ENCODE peak calls at places on chromosomes 16 and 17, in eight cellular contexts. G is ascending aorta; H is heart right ventricle; X is CD4-positive, alpha-beta T cell; M is mammary epithelial cell; W is PC-3; F is suprapubic skin; R is ovary. Z is an unnamed sample.

GRCh38 chr16:81003610-81004460 is 2.9 kb downstream of the CMC2 start:
- DNase-seq in G (no peak), H (no peak), R (no peak), W (no peak), F (no peak), M (peak; percentile 3), X (no peak), Z (no peak)

GRCh38 chr17:83089322-83090156 is 10.1 kb downstream of the METRNL start:
- DNase-seq in R (no peak), W (peak; percentile 56), H (no peak), G (no peak), X (no peak), F (peak; percentile 89), M (no peak), Z (no peak)

GRCh38 chr16:72649254-72649944 is 398.5 kb downstream of the ZFHX3 start:
- DNase-seq in G (no peak), X (no peak), H (no peak), F (no peak), R (no peak), M (no peak), W (no peak), Z (no peak)

GRCh38 chr16:55474821-55475220 is 4.2 kb upstream of the MMP2 start:
- DNase-seq in M (no peak), X (no peak), G (no peak), W (no peak), H (no peak), R (no peak), F (no peak), Z (peak; percentile 32)

GRCh38 chr16:31711344-31711845 is 162.2 kb upstream of the ZNF267 start:
- DNase-seq in G (no peak), R (no peak), H (no peak), X (no peak), F (no peak), W (no peak), M (no peak), Z (no peak)

GRCh38 chr16:72172105-72173034 is at the start of gene PMFBP1:
- DNase-seq in H (no peak), W (peak; percentile 74), G (peak; percentile 27), F (no peak), X (no peak), M (peak; percentile 76), R (no peak), Z (no peak)

GRCh38 chr17:69246726-69247375 is 18.2 kb upstream of the ABCA10 start:
- DNase-seq in M (peak; percentile 24), X (no peak), W (peak; percentile 81), H (no peak), R (no peak), F (no peak), G (no peak), Z (no peak)

GRCh38 chr17:62092784-62093183 is 27.7 kb upstream of the MED13 start:
- DNase-seq in X (no peak), W (peak; percentile 21), M (no peak), H (no peak), F (no peak), R (no peak), G (no peak), Z (no peak)

GRCh38 chr16:75948886-75949285 is 222.6 kb upstream of the CPHXL start:
- DNase-seq in M (no peak), F (no peak), H (no peak), G (no peak), W (no peak), R (no peak), X (no peak), Z (no peak)

GRCh38 chr16:63618896-63619295 is 1503.0 kb downstream of the CDH11 start:
- DNase-seq in R (no peak), M (no peak), X (no peak), G (no peak), F (no peak), W (no peak), H (no peak), Z (no peak)

GRCh38 chr17:79033741-79034501 is 10.0 kb downstream of the C1QTNF1 start:
- DNase-seq in F (peak; percentile 64), H (peak; percentile 68), X (no peak), M (peak; percentile 66), W (no peak), R (peak; percentile 63), G (no peak), Z (peak; percentile 45)

GRCh38 chr17:17892009-17892408 is 55.2 kb upstream of the SREBF1 start:
- DNase-seq in X (no peak), M (no peak), W (no peak), G (no peak), H (no peak), F (no peak), R (no peak), Z (peak; percentile 71)

GRCh38 chr17:36921131-36921851 is 16.0 kb upstream of the LHX1 start:
- DNase-seq in M (peak; percentile 96), G (no peak), H (no peak), R (no peak), X (no peak), F (no peak), W (peak; percentile 92), Z (peak; percentile 89)

GRCh38 chr17:77479817-77480508 is 339.2 kb downstream of the SEC14L1 start:
- DNase-seq in F (no peak), R (no peak), X (no peak), H (no peak), G (no peak), W (no peak), M (no peak), Z (peak; percentile 83)

GRCh38 chr16:15639061-15639568 is 3.8 kb downstream of the MARF1 start:
- DNase-seq in R (no peak), F (no peak), H (no peak), M (no peak), W (no peak), X (no peak), G (no peak), Z (no peak)

GRCh38 chr16:49019081-49019633 is 262.5 kb downstream of the CBLN1 start:
- DNase-seq in G (no peak), M (no peak), R (no peak), X (no peak), H (no peak), F (no peak), W (no peak), Z (peak; percentile 79)

GRCh38 chr16:1289480-1289872 is 20.0 kb upstream of the UBE2I start:
- DNase-seq in W (no peak), X (no peak), H (no peak), M (no peak), F (peak; percentile 50), R (no peak), G (no peak), Z (peak; percentile 76)
- H3K27me3 ChIP-seq in W (no peaks in the 10 kb centered on the region), X (peaks cover 42% of the 10 kb centered on the region), H (peaks cover 82% of the 10 kb centered on the region), M (peaks cover 16% of the 10 kb centered on the region), F (peaks cover 93% of the 10 kb centered on the region), R (peaks cover 3% of the 10 kb centered on the region), G (peaks cover 13% of the 10 kb centered on the region), Z (peaks cover 25% of the 10 kb centered on the region)

DNA sequence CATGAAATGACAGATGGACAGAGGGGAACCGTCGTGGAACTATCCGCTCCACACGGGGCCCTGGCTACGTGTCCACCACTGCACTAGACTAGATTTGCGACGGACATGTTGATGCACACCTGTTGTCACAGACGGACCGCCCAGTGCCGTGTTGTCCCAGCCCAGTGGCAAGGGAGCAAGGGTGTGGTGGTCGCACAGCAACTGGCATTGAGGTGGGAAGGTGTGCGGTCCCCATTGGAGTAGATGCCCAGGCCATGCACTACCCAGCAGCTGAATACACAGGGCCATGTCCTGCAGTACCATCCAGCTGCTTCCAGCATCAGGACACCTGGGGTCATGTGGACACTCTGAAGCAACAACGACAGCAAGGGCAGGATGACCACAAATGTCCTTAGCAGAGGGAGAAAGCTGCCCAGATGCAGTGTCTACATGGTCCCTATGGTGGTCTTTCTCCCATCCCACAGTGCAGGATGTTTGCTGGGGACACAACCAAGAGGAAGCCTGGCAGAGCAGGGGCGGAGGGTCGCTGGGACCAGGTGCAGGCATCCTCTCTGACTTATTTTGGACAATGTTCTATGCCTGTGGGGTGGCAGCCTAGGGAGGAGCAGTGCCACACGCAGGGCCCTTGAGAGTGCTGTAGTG is 8.8 kb downstream of the FOXF1 start:
- DNase-seq in F (no peak), W (no peak), M (no peak), R (no peak), H (no peak), X (no peak), G (no peak), Z (no peak)
- H3K27me3 ChIP-seq in F (peaks cover 89% of the 10 kb centered on the region), W (peaks cover 46% of the 10 kb centered on the region), M (peaks cover 35% of the 10 kb centered on the region), R (no peaks in the 10 kb centered on the region), H (peaks cover 91% of the 10 kb centered on the region), X (peaks cover 68% of the 10 kb centered on the region), G (peaks cover 13% of the 10 kb centered on the region), Z (peaks cover 78% of the 10 kb centered on the region)

GRCh38 chr16:67528870-67529638 is 425 bp downstream of the RIPOR1 start:
- DNase-seq in G (no peak), X (no peak), H (peak; percentile 58), M (peak; percentile 46), W (peak; percentile 33), F (peak; percentile 80), R (peak; percentile 47), Z (peak; percentile 82)

GRCh38 chr16:67530013-67530939 is 1.6 kb downstream of the RIPOR1 start:
- DNase-seq in W (peak; percentile 32), M (peak; percentile 35), X (no peak), G (peak; percentile 69), F (peak; percentile 89), H (peak; percentile 85), R (peak; percentile 80), Z (peak; percentile 64)

GRCh38 chr16:67531247-67531646 is 2.6 kb downstream of the RIPOR1 start:
- DNase-seq in H (no peak), X (no peak), W (no peak), G (no peak), F (no peak), M (no peak), R (no peak), Z (no peak)

GRCh38 chr16:67528222-67528869 is at the start of gene RIPOR1:
- DNase-seq in F (peak; percentile 76), R (peak; percentile 58), G (no peak), M (no peak), H (peak; percentile 81), W (peak; percentile 28), X (no peak), Z (peak; percentile 79)

DNA sequence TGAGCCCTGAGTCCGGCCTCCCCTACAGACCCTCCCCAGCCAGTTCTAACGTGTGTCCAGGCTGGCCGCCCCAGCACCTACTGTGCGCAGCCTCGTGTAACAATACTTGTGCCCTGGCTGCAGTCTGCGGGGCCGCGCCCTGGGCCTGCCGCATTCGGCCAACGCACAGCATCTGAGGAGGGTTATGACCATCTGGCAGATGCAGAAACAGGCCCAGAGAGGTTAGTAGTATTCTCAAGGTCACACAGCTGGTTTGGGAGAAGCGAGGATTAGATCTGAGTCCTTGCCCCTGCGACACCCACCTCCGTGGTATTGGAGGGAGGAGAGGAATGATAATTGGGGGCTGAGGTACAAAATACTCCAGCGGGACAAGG is 997 bp downstream of the RIPOR1 start:
- DNase-seq in M (peak; percentile 25), G (no peak), F (no peak), W (no peak), R (no peak), H (no peak), X (no peak), Z (no peak)
- H3K27me3 ChIP-seq in M (no peaks in the 10 kb centered on the region), G (no peaks in the 10 kb centered on the region), F (no peaks in the 10 kb centered on the region), W (no peaks in the 10 kb centered on the region), R (no peaks in the 10 kb centered on the region), H (no peaks in the 10 kb centered on the region), X (peaks cover 25% of the 10 kb centered on the region), Z (peaks cover 30% of the 10 kb centered on the region)

DNA sequence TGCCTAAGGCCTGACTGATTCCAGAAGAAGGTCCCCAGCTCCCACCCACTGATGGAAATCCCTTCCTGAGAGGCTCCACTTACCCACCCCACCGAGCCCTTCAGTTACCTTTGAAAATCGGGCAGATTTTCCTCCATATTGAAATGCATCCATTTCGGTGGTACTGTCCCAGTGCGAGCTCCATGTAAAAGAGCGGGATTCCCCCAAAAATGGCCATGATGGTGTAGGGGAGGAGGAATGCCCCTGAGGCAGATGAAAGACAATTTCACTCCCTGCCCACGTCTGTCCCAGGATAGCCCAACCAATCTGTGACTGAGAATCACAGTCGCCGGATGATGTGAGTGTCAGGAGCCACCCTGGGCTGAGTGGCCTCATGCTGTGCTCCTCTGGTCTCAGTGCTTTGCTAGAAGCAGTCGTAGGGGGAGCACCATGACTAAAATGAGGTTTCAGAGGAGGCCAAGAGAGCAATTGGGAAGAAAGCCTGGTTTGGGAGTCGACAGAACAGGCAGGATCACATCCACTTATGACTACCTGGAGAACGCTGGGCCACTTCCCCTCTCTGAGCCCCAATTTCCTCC is 16.7 kb downstream of the SLC6A4 start:
- DNase-seq in F (no peak), M (no peak), H (no peak), X (no peak), G (no peak), W (no peak), R (no peak), Z (no peak)
- H3K27me3 ChIP-seq in F (no peaks in the 10 kb centered on the region), M (peaks cover 4% of the 10 kb centered on the region), H (no peaks in the 10 kb centered on the region), X (no peaks in the 10 kb centered on the region), G (no peaks in the 10 kb centered on the region), W (no peaks in the 10 kb centered on the region), R (no peaks in the 10 kb centered on the region), Z (no peaks in the 10 kb centered on the region)